ENCODE peak calls at places on chromosomes 3 and 15, in six cellular contexts. C, W, P, T, N and J are unnamed samples.

GRCh38 chr3:122246214-122246613 is 62.7 kb downstream of the CASR start:
- DNase-seq in C (no peak), W (no peak), P (no peak), T (no peak), N (no peak), J (no peak)

GRCh38 chr3:123294296-123294938 is 92.7 kb downstream of the SEC22A start:
- DNase-seq in C (no peak), W (no peak), P (no peak), T (no peak), N (no peak), J (no peak)

GRCh38 chr15:85515212-85515611 is 134.8 kb downstream of the AKAP13 start:
- DNase-seq in C (no peak), W (no peak), P (no peak), T (no peak), N (no peak), J (no peak)

GRCh38 chr3:196788509-196788908 is 48.9 kb downstream of the PAK2 start:
- DNase-seq in C (no peak), W (no peak), P (no peak), T (no peak), N (no peak), J (no peak)

GRCh38 chr3:51958603-51959521 is 3.7 kb downstream of the GPR62 start:
- DNase-seq in C (no peak), W (no peak), P (no peak), T (no peak), N (no peak), J (no peak)

GRCh38 chr15:64460737-64461576 is 579 bp downstream of the ZNF609 start:
- DNase-seq in C (peak; percentile 35), W (peak; percentile 83), P (peak; percentile 44), T (no peak), N (no peak), J (peak; percentile 51)

GRCh38 chr3:134480546-134480945 is 5.2 kb downstream of the ANAPC13 start:
- DNase-seq in C (no peak), W (no peak), P (no peak), T (no peak), N (no peak), J (no peak)

GRCh38 chr3:196988241-196989029 is 19.8 kb upstream of the PIGZ start:
- DNase-seq in C (no peak), W (no peak), P (no peak), T (no peak), N (no peak), J (no peak)

GRCh38 chr3:66763294-66763693 is 234.8 kb upstream of the KBTBD8 start:
- DNase-seq in C (no peak), W (peak; percentile 42), P (no peak), T (no peak), N (no peak), J (no peak)

GRCh38 chr3:159200176-159200575 is 398.3 kb downstream of the MFSD1 start:
- DNase-seq in C (no peak), W (no peak), P (no peak), T (no peak), N (no peak), J (peak; percentile 48)

GRCh38 chr15:78571382-78571781 is 6.1 kb downstream of the CHRNA5 start:
- DNase-seq in C (no peak), W (no peak), P (no peak), T (no peak), N (no peak), J (no peak)

GRCh38 chr3:126711361-126711760 is 7.3 kb downstream of the CHCHD6 start:
- DNase-seq in C (no peak), W (no peak), P (no peak), T (no peak), N (no peak), J (peak; percentile 9)

GRCh38 chr3:30355622-30356021 is 250.8 kb upstream of the TGFBR2 start:
- DNase-seq in C (no peak), W (no peak), P (no peak), T (no peak), N (no peak), J (no peak)

GRCh38 chr3:45407634-45408033 is 19.3 kb downstream of the LARS2 start:
- DNase-seq in C (no peak), W (no peak), P (no peak), T (no peak), N (no peak), J (no peak)

GRCh38 chr3:186073641-186074040 is 35.2 kb downstream of the ETV5 start:
- DNase-seq in C (no peak), W (no peak), P (no peak), T (no peak), N (no peak), J (no peak)

GRCh38 chr15:96160269-96160668 is 170.2 kb upstream of the NR2F2 start:
- DNase-seq in C (peak; percentile 59), W (no peak), P (no peak), T (no peak), N (no peak), J (peak; percentile 64)

GRCh38 chr3:45993421-45994027 is 2.1 kb downstream of the FYCO1 start:
- DNase-seq in C (no peak), W (no peak), P (peak; percentile 50), T (no peak), N (no peak), J (no peak)

GRCh38 chr3:53161345-53161819 is 373 bp downstream of the PRKCD start:
- DNase-seq in C (peak; percentile 46), W (peak; percentile 20), P (no peak), T (no peak), N (no peak), J (peak; percentile 31)

GRCh38 chr3:157354722-157355121 is 81.9 kb upstream of the PTX3 start:
- DNase-seq in C (no peak), W (no peak), P (no peak), T (no peak), N (no peak), J (peak; percentile 63)

GRCh38 chr15:60444289-60444912 is 34.5 kb downstream of the ICE2 start:
- DNase-seq in C (no peak), W (peak; percentile 53), P (no peak), T (no peak), N (no peak), J (peak; percentile 58)

GRCh38 chr15:79640206-79640605 is 208.1 kb downstream of the MINAR1 start:
- DNase-seq in C (peak; percentile 26), W (peak; percentile 49), P (no peak), T (no peak), N (no peak), J (peak; percentile 76)

GRCh38 chr3:46845397-46845859 is 17.8 kb downstream of the MYL3 start:
- DNase-seq in C (peak; percentile 80), W (no peak), P (no peak), T (peak; percentile 32), N (no peak), J (peak; percentile 90)

GRCh38 chr3:44419923-44420650 is 57.4 kb downstream of the ZNF445 start:
- DNase-seq in C (no peak), W (no peak), P (no peak), T (no peak), N (no peak), J (no peak)

GRCh38 chr3:31495971-31496370 is 36.8 kb upstream of the STT3B start:
- DNase-seq in C (no peak), W (no peak), P (no peak), T (no peak), N (no peak), J (peak; percentile 22)

GRCh38 chr15:39767921-39768320 is 14.7 kb downstream of the FSIP1 start:
- DNase-seq in C (no peak), W (no peak), P (no peak), T (no peak), N (no peak), J (no peak)